ENCODE peak calls at places on chromosomes 13 and 19, in four cellular contexts. One of them, this sample, is unnamed. For H3K27me3, the result is how much of the 10 kb centered on the place peaks cover.

GRCh38 chr13:29861694-29862110 is 11.3 kb upstream of the UBL3 start:
- DNase-seq in tibial artery: no peak
- DNase-seq in heart right ventricle: no peak
- DNase-seq in effector memory CD4-positive, alpha-beta T cell: no peak
- DNase-seq in this sample: no peak

GRCh38 chr13:52405767-52406494 is at the start of gene THSD1:
- DNase-seq in tibial artery: peak
- DNase-seq in heart right ventricle: peak
- DNase-seq in effector memory CD4-positive, alpha-beta T cell: no peak
- DNase-seq in this sample: peak

GRCh38 chr19:31301306-31301980 is 47.8 kb downstream of the TSHZ3 start:
- DNase-seq in tibial artery: peak
- DNase-seq in heart right ventricle: no peak
- DNase-seq in effector memory CD4-positive, alpha-beta T cell: no peak
- DNase-seq in this sample: no peak

GRCh38 chr19:46133101-46133627 is 8.7 kb upstream of the IGFL3 start:
- DNase-seq in tibial artery: no peak
- DNase-seq in heart right ventricle: peak
- DNase-seq in effector memory CD4-positive, alpha-beta T cell: no peak
- DNase-seq in this sample: peak

GRCh38 chr13:41244555-41244954 is 18.8 kb downstream of the MTRF1 start:
- DNase-seq in tibial artery: no peak
- DNase-seq in heart right ventricle: no peak
- DNase-seq in effector memory CD4-positive, alpha-beta T cell: no peak
- DNase-seq in this sample: no peak

GRCh38 chr19:584240-585001 is 5.3 kb upstream of the HCN2 start:
- DNase-seq in tibial artery: no peak
- DNase-seq in heart right ventricle: peak
- DNase-seq in effector memory CD4-positive, alpha-beta T cell: peak
- DNase-seq in this sample: peak

GRCh38 chr13:111489301-111489700 is 168.9 kb downstream of the TEX29 start:
- DNase-seq in tibial artery: no peak
- DNase-seq in heart right ventricle: no peak
- DNase-seq in effector memory CD4-positive, alpha-beta T cell: no peak
- DNase-seq in this sample: no peak

GRCh38 chr19:48629599-48630288 is 7.4 kb downstream of the DBP start:
- DNase-seq in tibial artery: peak
- DNase-seq in heart right ventricle: no peak
- DNase-seq in effector memory CD4-positive, alpha-beta T cell: no peak
- DNase-seq in this sample: no peak

GRCh38 chr13:47678201-47678963 is 322.7 kb downstream of the SUCLA2 start:
- DNase-seq in tibial artery: no peak
- DNase-seq in heart right ventricle: no peak
- DNase-seq in effector memory CD4-positive, alpha-beta T cell: no peak
- DNase-seq in this sample: no peak

GRCh38 chr13:102033719-102034446 is 368.0 kb downstream of the FGF14 start:
- DNase-seq in tibial artery: no peak
- DNase-seq in heart right ventricle: no peak
- DNase-seq in effector memory CD4-positive, alpha-beta T cell: no peak
- DNase-seq in this sample: no peak

GRCh38 chr13:95494082-95494681 is 58.3 kb upstream of the CLDN10 start:
- DNase-seq in tibial artery: no peak
- DNase-seq in heart right ventricle: peak
- DNase-seq in effector memory CD4-positive, alpha-beta T cell: no peak
- DNase-seq in this sample: no peak

GRCh38 chr19:4009990-4010807 is 2.7 kb downstream of the PIAS4 start:
- DNase-seq in tibial artery: no peak
- DNase-seq in heart right ventricle: no peak
- DNase-seq in effector memory CD4-positive, alpha-beta T cell: no peak
- DNase-seq in this sample: peak

GRCh38 chr13:95704510-95704909 is 27.6 kb downstream of the DNAJC3 start:
- DNase-seq in tibial artery: no peak
- DNase-seq in heart right ventricle: no peak
- DNase-seq in effector memory CD4-positive, alpha-beta T cell: no peak
- DNase-seq in this sample: no peak

GRCh38 chr19:46159893-46160775 is 12.1 kb downstream of the IGFL2 start:
- DNase-seq in tibial artery: no peak
- DNase-seq in heart right ventricle: no peak
- DNase-seq in effector memory CD4-positive, alpha-beta T cell: no peak
- DNase-seq in this sample: no peak

GRCh38 chr13:30880756-30881155 is 25.3 kb upstream of the MEDAG start:
- DNase-seq in tibial artery: peak
- DNase-seq in heart right ventricle: no peak
- DNase-seq in effector memory CD4-positive, alpha-beta T cell: no peak
- DNase-seq in this sample: no peak

GRCh38 chr13:42760949-42761348 is 20.4 kb upstream of the FAM216B start:
- DNase-seq in tibial artery: no peak
- DNase-seq in heart right ventricle: no peak
- DNase-seq in effector memory CD4-positive, alpha-beta T cell: no peak
- DNase-seq in this sample: no peak

GRCh38 chr13:83943530-83944279 is 61.4 kb upstream of the SLITRK1 start:
- DNase-seq in tibial artery: no peak
- DNase-seq in heart right ventricle: no peak
- DNase-seq in effector memory CD4-positive, alpha-beta T cell: no peak
- DNase-seq in this sample: peak

GRCh38 chr19:40219721-40220276 is 1.6 kb upstream of the TTC9B start:
- DNase-seq in tibial artery: no peak
- DNase-seq in heart right ventricle: no peak
- DNase-seq in effector memory CD4-positive, alpha-beta T cell: no peak
- DNase-seq in this sample: no peak

GRCh38 chr13:73522937-73523336 is 464.1 kb downstream of the KLF5 start:
- DNase-seq in tibial artery: no peak
- DNase-seq in heart right ventricle: no peak
- DNase-seq in effector memory CD4-positive, alpha-beta T cell: no peak
- DNase-seq in this sample: no peak

GRCh38 chr19:21586341-21587116 is 81.1 kb downstream of the ZNF429 start:
- DNase-seq in tibial artery: no peak
- DNase-seq in heart right ventricle: no peak
- DNase-seq in effector memory CD4-positive, alpha-beta T cell: no peak
- DNase-seq in this sample: no peak

GRCh38 chr19:33440241-33440640 is 66.7 kb downstream of the CEBPG start:
- DNase-seq in tibial artery: no peak
- DNase-seq in heart right ventricle: no peak
- DNase-seq in effector memory CD4-positive, alpha-beta T cell: no peak
- DNase-seq in this sample: no peak

GRCh38 chr19:39842693-39843435 is 3.3 kb downstream of the FBL start:
- DNase-seq in tibial artery: no peak
- DNase-seq in heart right ventricle: no peak
- DNase-seq in effector memory CD4-positive, alpha-beta T cell: no peak
- DNase-seq in this sample: no peak

GRCh38 chr19:47433121-47433520 is 13.8 kb upstream of the MEIS3 start:
- DNase-seq in tibial artery: no peak
- DNase-seq in heart right ventricle: no peak
- DNase-seq in effector memory CD4-positive, alpha-beta T cell: no peak
- DNase-seq in this sample: no peak
- H3K27me3 ChIP-seq in tibial artery: under half
- H3K27me3 ChIP-seq in heart right ventricle: half or more
- H3K27me3 ChIP-seq in effector memory CD4-positive, alpha-beta T cell: under half
- H3K27me3 ChIP-seq in this sample: under half

DNA sequence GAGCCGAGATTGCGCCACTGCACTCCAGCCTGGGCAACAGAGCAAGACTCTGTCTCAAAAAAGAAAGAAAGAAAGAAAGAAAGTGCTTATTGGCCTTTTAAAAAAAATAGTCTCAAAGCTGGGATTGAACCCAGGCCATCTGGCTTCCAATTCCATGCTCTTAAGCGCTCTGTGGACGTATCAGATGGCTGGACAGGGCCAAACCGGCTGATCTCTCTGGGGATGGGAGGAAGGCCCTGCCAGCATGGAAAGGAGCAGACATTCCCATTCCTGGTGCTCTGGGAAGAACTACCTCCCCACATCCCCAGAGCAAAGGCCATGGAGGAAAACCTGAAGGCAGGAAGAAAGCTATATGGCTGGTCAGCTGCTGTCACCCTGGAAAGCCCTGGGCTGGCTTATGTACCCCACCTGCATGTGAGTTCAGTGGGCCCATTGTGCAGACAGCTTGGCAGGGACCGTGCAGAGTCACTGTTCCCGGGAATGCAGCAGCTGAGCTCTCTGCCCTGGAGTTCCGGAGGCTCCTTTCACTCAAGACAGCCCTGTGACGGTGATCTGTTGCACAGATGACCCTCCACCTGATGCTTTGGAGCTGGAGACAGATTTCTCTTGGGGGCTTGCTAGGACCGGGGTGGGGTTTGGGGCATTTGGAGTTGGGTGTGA is 84.3 kb downstream of the SIPA1L3 start:
- DNase-seq in tibial artery: no peak
- DNase-seq in heart right ventricle: no peak
- DNase-seq in effector memory CD4-positive, alpha-beta T cell: no peak
- DNase-seq in this sample: peak
- H3K27ac ChIP-seq in tibial artery: no peak
- H3K27ac ChIP-seq in heart right ventricle: no peak
- H3K27ac ChIP-seq in effector memory CD4-positive, alpha-beta T cell: no peak
- H3K27ac ChIP-seq in this sample: peak

GRCh38 chr19:5682293-5682592 is 1.4 kb downstream of the HSD11B1L start:
- DNase-seq in tibial artery: no peak
- DNase-seq in heart right ventricle: no peak
- DNase-seq in effector memory CD4-positive, alpha-beta T cell: no peak
- DNase-seq in this sample: no peak

GRCh38 chr19:5683177-5683886 is 2.5 kb downstream of the HSD11B1L start:
- DNase-seq in tibial artery: no peak
- DNase-seq in heart right ventricle: no peak
- DNase-seq in effector memory CD4-positive, alpha-beta T cell: no peak
- DNase-seq in this sample: no peak

GRCh38 chr19:5680083-5680436 is 256 bp downstream of the MICOS13 start:
- DNase-seq in tibial artery: peak
- DNase-seq in heart right ventricle: no peak
- DNase-seq in effector memory CD4-positive, alpha-beta T cell: no peak
- DNase-seq in this sample: no peak

GRCh38 chr19:5680437-5681368 is at the start of the genes HSD11B1L and MICOS13:
- DNase-seq in tibial artery: peak
- DNase-seq in heart right ventricle: peak
- DNase-seq in effector memory CD4-positive, alpha-beta T cell: peak
- DNase-seq in this sample: peak

DNA sequence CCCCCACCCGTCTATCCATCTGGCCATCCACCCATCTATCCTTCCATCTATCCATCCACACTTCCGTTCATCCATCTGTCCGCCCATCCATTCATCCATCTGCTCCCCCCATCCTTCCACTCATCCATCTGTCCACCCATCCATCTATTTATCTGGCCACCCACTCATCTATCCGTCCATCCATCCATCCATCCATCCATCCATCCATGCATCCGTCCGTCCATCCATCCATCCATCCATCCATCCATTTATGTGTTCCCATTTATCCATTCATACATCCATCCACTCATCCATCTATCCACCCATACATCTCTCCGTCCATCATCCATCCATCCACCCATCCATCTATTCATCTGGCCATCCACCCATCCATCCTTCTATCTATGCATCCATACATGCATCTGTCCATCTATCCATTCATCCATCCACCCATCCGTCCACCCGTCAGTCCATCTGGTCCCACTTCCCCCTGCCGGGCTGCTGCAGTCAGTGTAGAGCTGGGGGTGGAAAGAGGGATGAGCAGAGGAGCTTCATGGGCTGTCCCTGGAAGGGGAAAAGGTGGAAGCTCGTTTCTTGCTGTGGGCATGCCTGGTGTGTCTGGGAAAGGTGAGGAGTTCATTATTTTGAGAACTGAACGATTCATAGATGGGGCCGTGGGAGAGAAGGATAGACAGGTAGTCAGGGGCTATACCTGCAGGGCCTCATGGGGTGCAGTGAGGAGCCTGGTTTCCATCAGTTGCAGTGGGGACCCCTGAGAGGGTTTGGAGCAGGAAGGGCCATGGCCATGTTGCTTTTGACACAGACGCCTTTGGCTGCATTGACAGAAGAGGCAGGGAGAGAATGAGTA is 842 bp downstream of the HSD11B1L start:
- DNase-seq in tibial artery: no peak
- DNase-seq in heart right ventricle: no peak
- DNase-seq in effector memory CD4-positive, alpha-beta T cell: no peak
- DNase-seq in this sample: no peak
- H3K4me3 ChIP-seq in tibial artery: peak
- H3K4me3 ChIP-seq in heart right ventricle: peak
- H3K4me3 ChIP-seq in effector memory CD4-positive, alpha-beta T cell: no peak
- H3K4me3 ChIP-seq in this sample: peak

GRCh38 chr19:17393914-17394313 is at the start of gene CCDC194:
- DNase-seq in tibial artery: no peak
- DNase-seq in heart right ventricle: no peak
- DNase-seq in effector memory CD4-positive, alpha-beta T cell: no peak
- DNase-seq in this sample: no peak

GRCh38 chr19:17389288-17389687 is 4.7 kb downstream of the CCDC194 start:
- DNase-seq in tibial artery: no peak
- DNase-seq in heart right ventricle: no peak
- DNase-seq in effector memory CD4-positive, alpha-beta T cell: no peak
- DNase-seq in this sample: no peak

GRCh38 chr19:17391371-17392151 is 2.4 kb downstream of the CCDC194 start:
- DNase-seq in tibial artery: no peak
- DNase-seq in heart right ventricle: no peak
- DNase-seq in effector memory CD4-positive, alpha-beta T cell: no peak
- DNase-seq in this sample: no peak

GRCh38 chr19:17390665-17391370 is 3.2 kb downstream of the CCDC194 start:
- DNase-seq in tibial artery: peak
- DNase-seq in heart right ventricle: peak
- DNase-seq in effector memory CD4-positive, alpha-beta T cell: peak
- DNase-seq in this sample: peak

DNA sequence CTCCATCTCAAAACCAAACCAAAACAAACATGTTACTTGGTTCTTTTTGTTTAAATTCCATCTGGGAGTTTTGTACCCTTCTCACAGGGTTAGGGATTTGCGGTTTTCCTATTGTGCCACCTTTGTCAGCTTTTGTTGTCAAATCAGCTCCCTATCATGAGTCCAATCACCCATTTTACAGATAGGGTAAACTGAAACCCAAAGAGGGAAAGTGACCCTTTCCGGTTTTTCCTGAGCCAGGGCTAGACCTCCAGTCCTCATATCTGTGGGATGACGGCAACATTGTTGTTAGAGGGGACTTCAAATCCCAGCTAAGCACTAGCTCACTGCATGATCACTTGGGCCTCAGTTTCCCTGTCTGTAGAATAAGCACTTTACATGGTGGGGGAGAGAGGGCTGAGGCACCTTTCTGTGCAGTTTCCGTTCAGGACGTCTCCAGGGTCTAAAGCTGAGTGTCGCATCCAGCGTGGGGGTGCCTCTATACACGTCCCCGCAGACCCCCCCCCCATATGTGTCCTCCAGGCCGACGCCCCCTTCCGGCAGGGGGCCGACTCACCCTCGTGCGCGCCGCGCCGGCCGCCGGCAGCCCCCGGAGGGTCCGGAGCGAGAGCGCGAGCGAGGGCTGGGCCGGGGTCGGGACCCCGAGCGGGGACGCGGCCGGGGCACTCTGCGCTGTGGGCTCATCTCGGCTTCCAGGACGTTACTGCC is 3.9 kb downstream of the CCDC194 start:
- DNase-seq in tibial artery: no peak
- DNase-seq in heart right ventricle: no peak
- DNase-seq in effector memory CD4-positive, alpha-beta T cell: no peak
- DNase-seq in this sample: peak
- H3K27me3 ChIP-seq in tibial artery: under half
- H3K27me3 ChIP-seq in heart right ventricle: under half
- H3K27me3 ChIP-seq in effector memory CD4-positive, alpha-beta T cell: under half
- H3K27me3 ChIP-seq in this sample: under half

This sample was measured in WERI-Rb-1.